ENCODE peak calls at places on chromosomes 6 and 20, in five cellular contexts. H, F, X, B and R are unnamed samples.

GRCh38 chr6:29813809-29814208 is 13.8 kb upstream of the HLA-G start:
- DNase-seq in F (no peak), X (peak), B (peak), H (no peak), R (peak)

GRCh38 chr6:134849920-134850447 is 99.9 kb downstream of the ALDH8A1 start:
- DNase-seq in X (no peak), H (no peak), B (peak), F (no peak), R (no peak)

GRCh38 chr6:89936177-89936576 is 41.9 kb downstream of the GJA10 start:
- DNase-seq in X (no peak), F (no peak), H (no peak), B (no peak), R (no peak)

GRCh38 chr6:44053760-44054556 is 73.3 kb downstream of the MRPL14 start:
- DNase-seq in H (no peak), F (no peak), X (no peak), B (no peak), R (peak)

GRCh38 chr20:39338977-39339376 is 376.8 kb downstream of the DHX35 start:
- DNase-seq in B (no peak), X (no peak), H (peak), F (no peak), R (no peak)

GRCh38 chr6:168032383-168032760 is 34.9 kb downstream of the KIF25 start:
- DNase-seq in B (no peak), X (no peak), H (no peak), F (no peak), R (peak)

GRCh38 chr6:43817192-43817591 is 47.2 kb downstream of the VEGFA start:
- DNase-seq in H (no peak), F (no peak), X (peak), B (peak), R (peak)

GRCh38 chr6:111718326-111718725 is 112.6 kb upstream of the TRAF3IP2 start:
- DNase-seq in H (no peak), X (no peak), F (no peak), B (no peak), R (no peak)

GRCh38 chr6:166420351-166420750 is 37.6 kb upstream of the MPC1 start:
- DNase-seq in F (no peak), X (no peak), H (no peak), B (peak), R (peak)

GRCh38 chr20:32637311-32637710 is 36.4 kb downstream of the C20orf203 start:
- DNase-seq in B (no peak), H (no peak), X (no peak), F (no peak), R (no peak)

GRCh38 chr6:138572200-138572875 is 73.0 kb upstream of the NHSL1 start:
- DNase-seq in H (no peak), X (no peak), F (no peak), B (peak), R (peak)

GRCh38 chr6:154474636-154475428 is 35.7 kb downstream of the CNKSR3 start:
- DNase-seq in B (no peak), X (no peak), H (no peak), F (no peak), R (peak)

GRCh38 chr20:51931321-51931720 is 129.0 kb upstream of the SALL4 start:
- DNase-seq in H (no peak), B (peak), X (no peak), F (no peak), R (no peak)

GRCh38 chr6:140366991-140367390 is 992.5 kb upstream of the CITED2 start:
- DNase-seq in H (no peak), F (no peak), X (no peak), B (no peak), R (peak)

GRCh38 chr20:16476032-16476431 is 97.2 kb downstream of the KIF16B start:
- DNase-seq in F (peak), B (peak), H (peak), X (peak), R (peak)

GRCh38 chr20:44028868-44029847 is 114.5 kb downstream of the TOX2 start:
- DNase-seq in X (no peak), B (no peak), F (no peak), H (peak), R (no peak)

GRCh38 chr20:24630486-24631172 is 161.2 kb downstream of the SYNDIG1 start:
- DNase-seq in X (no peak), F (no peak), B (no peak), H (no peak), R (no peak)

GRCh38 chr20:37727247-37727956 is 33.6 kb downstream of the CTNNBL1 start:
- DNase-seq in F (no peak), X (no peak), B (peak), H (no peak), R (no peak)

GRCh38 chr20:24487648-24488047 is 18.2 kb downstream of the SYNDIG1 start:
- DNase-seq in F (no peak), H (no peak), X (no peak), B (no peak), R (no peak)

GRCh38 chr6:15183979-15184378 is 61.9 kb upstream of the JARID2 start:
- DNase-seq in B (no peak), F (no peak), X (no peak), H (no peak), R (no peak)

GRCh38 chr20:23782366-23782983 is 31.7 kb upstream of the CST1 start:
- DNase-seq in B (no peak), X (peak), F (peak), H (no peak), R (peak)

GRCh38 chr6:17032595-17033591 is 69.0 kb upstream of the STMND1 start:
- DNase-seq in H (no peak), B (no peak), F (no peak), X (no peak), R (peak)

GRCh38 chr6:138944412-138944811 is 43.6 kb downstream of the REPS1 start:
- DNase-seq in F (no peak), X (no peak), B (no peak), H (no peak), R (peak)

GRCh38 chr6:89494131-89494793 is 61.3 kb downstream of the ANKRD6 start:
- DNase-seq in H (no peak), B (no peak), F (no peak), X (no peak), R (no peak)

GRCh38 chr6:5705256-5705655 is 301.5 kb downstream of the NRN1 start:
- DNase-seq in B (no peak), H (no peak), X (no peak), F (no peak), R (no peak)

GRCh38 chr6:167396068-167396658 is 71.3 kb downstream of the TTLL2 start:
- DNase-seq in B (no peak), X (no peak), F (no peak), H (no peak), R (no peak)

GRCh38 chr6:28336284-28337024 is 506 bp upstream of the ZSCAN31 start:
- DNase-seq in F (peak), H (peak), X (peak), B (peak), R (peak)

GRCh38 chr20:6492396-6493055 is 275.0 kb upstream of the BMP2 start:
- DNase-seq in X (no peak), F (no peak), B (no peak), H (no peak), R (peak)

GRCh38 chr6:154605207-154605877 is 94.9 kb upstream of the CNKSR3 start:
- DNase-seq in B (no peak), X (no peak), F (no peak), H (peak), R (no peak)

GRCh38 chr6:24719125-24719931 is at the start of gene C6orf62:
- DNase-seq in F (peak), X (no peak), H (peak), B (no peak), R (peak)

GRCh38 chr6:153090241-153090930 is 40.7 kb downstream of the RGS17 start:
- DNase-seq in H (no peak), F (no peak), B (no peak), X (no peak), R (peak)

GRCh38 chr6:11592289-11592906 is 54.8 kb downstream of the TMEM170B start:
- DNase-seq in H (no peak), B (no peak), F (no peak), X (no peak), R (peak)

GRCh38 chr6:44284119-44284518 is 13.9 kb downstream of the TMEM151B start:
- DNase-seq in B (no peak), X (no peak), H (no peak), F (no peak), R (no peak)

GRCh38 chr20:51404297-51405060 is 138.0 kb downstream of the NFATC2 start:
- DNase-seq in H (peak), B (no peak), X (no peak), F (no peak), R (no peak)

GRCh38 chr6:148044921-148045320 is 297.7 kb upstream of the SASH1 start:
- DNase-seq in B (no peak), F (no peak), H (no peak), X (no peak), R (peak)

GRCh38 chr20:47668313-47669156 is 116.7 kb downstream of the SULF2 start:
- DNase-seq in X (no peak), F (no peak), H (no peak), B (no peak), R (no peak)

GRCh38 chr6:148999501-148999900 is 252.7 kb downstream of the UST start:
- DNase-seq in F (no peak), B (no peak), H (no peak), X (no peak), R (peak)

GRCh38 chr20:3431109-3431508 is 23.6 kb upstream of the DNAAF9 start:
- DNase-seq in B (no peak), F (no peak), X (no peak), H (no peak), R (peak)

GRCh38 chr6:118535176-118535844 is 12.8 kb upstream of the PLN start:
- DNase-seq in X (no peak), H (no peak), F (no peak), B (no peak), R (no peak)

GRCh38 chr6:118528129-118528528 is 20.0 kb upstream of the PLN start:
- DNase-seq in F (no peak), B (no peak), H (no peak), X (no peak), R (no peak)

GRCh38 chr6:118525913-118526490 is 22.1 kb upstream of the PLN start:
- DNase-seq in B (no peak), H (no peak), X (no peak), F (no peak), R (no peak)

GRCh38 chr6:118529756-118530155 is 18.3 kb upstream of the PLN start:
- DNase-seq in F (no peak), B (no peak), X (no peak), H (no peak), R (no peak)

DNA sequence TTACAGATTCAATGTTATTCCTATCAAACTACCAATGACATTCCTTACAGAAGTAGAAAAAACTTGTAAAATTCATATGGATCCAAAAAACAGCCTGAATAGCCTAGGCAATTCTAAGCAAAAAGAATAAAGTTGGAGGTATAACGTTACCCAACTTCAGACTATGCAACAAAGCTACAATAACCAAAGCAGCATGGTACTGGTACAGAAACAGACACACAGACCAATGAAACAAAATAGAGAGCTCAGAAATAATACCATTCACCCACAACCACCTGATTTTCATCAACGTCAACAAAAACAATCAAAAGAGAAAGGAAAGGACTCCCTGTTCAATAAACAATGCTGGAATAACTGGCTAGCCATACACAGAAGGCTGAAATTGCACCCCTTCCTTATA is 17.2 kb upstream of the PLN start:
- DNase-seq in H (no peak), X (no peak), B (no peak), F (no peak), R (no peak)
- TF ChIP-seq SMC3 in H (no peak), X (no peak), B (no peak), F (no peak), R (no peak)

DNA sequence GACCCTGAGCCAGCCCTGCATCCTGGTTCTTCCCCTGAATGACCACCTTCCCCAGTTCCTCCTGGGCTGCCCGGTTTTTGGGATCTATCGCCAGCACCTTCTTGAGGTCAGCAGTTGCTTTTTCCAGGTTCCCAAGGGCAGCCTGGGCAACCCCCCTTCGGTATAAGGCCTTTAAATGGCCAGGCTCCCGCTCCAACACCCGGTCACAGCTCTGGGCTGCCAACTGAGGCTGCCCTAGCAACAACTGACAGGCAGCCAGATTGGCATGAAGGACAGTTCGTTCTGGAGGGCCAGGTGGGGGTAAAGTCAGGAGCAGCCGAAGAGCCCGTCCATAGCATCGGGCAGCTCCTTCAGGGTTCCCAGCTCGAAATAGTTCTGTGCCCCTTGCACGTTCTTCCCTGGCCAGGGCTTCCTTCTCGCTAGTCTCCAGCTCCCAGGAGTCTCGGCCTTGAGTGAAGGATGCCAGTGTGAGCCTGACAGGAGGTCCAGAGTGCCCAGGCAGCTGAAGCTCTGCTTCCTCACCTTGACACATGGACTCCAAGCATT is 778 bp upstream of the ATF6B start:
- DNase-seq in F (no peak), H (no peak), X (no peak), B (no peak), R (no peak)
- H3K9ac ChIP-seq in F (peak), H (peak), X (peak), B (peak), R (no peak)

GRCh38 chr20:49982346-49983122 is at the start of gene SNAI1:
- DNase-seq in H (peak), B (peak), X (peak), F (peak), R (peak)
- TF ChIP-seq SMC3 in H (peak), B (peak), X (peak), F (peak), R (peak)

GRCh38 chr20:33985830-33986229 is 7.9 kb upstream of the RALY start:
- DNase-seq in H (no peak), X (no peak), F (no peak), B (no peak), R (no peak)

GRCh38 chr20:33983371-33983770 is 10.3 kb upstream of the RALY start:
- DNase-seq in F (no peak), H (no peak), X (no peak), B (no peak), R (no peak)

GRCh38 chr20:33986560-33987216 is 7.0 kb upstream of the RALY start:
- DNase-seq in F (no peak), H (no peak), B (no peak), X (no peak), R (no peak)

GRCh38 chr20:33984320-33984719 is 9.4 kb upstream of the RALY start:
- DNase-seq in B (no peak), X (no peak), H (no peak), F (no peak), R (no peak)

DNA sequence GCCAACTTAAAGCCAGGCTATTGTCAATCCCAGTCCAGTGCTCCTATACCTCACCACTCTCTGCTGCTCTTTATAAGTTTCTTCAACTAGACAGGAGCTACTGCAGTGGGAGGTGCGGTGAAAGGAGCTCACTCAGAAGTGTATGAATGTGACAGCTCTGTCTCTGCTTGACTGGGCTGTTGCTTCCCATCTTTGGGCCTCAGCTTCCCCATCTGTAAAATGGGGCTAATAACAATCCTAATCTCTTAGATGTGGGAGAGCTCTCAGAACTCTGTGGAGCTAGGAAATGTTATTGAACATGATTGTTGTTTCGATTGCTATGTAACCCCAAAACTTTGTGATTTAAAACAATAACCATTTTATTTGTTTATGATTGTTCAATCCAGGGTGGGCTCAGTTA is 8.4 kb upstream of the RALY start:
- DNase-seq in B (no peak), H (no peak), X (no peak), F (no peak), R (no peak)
- H3K9ac ChIP-seq in B (no peak), H (no peak), X (no peak), F (no peak), R (no peak)

GRCh38 chr6:18584372-18584771 is 197.2 kb downstream of the RNF144B start:
- DNase-seq in F (no peak), X (no peak), H (no peak), B (no peak), R (no peak)

GRCh38 chr6:18585032-18585573 is 198.0 kb downstream of the RNF144B start:
- DNase-seq in H (no peak), F (no peak), B (peak), X (peak), R (peak)

DNA sequence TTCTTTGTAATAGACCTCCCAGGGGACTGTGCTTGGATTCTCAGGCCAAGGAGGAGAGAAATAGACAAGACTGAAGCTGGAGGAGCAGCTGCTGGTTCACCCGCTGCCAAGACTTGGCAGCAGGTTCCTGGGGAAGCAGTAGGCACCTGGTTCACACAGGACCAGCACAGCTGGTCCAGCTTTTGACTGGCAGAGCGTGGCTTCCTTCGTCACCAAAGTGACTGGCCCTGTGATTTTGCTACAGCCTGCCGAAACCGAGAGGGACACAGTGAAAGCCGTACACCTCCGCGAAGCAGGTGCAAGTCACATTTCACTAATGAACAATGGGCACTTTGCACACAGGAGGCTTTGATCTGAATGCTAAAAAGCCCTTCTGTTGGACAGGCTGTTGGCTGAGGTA is 199.0 kb downstream of the RNF144B start:
- DNase-seq in B (no peak), H (no peak), F (no peak), X (no peak), R (no peak)
- TF ChIP-seq SMC3 in B (no peak), H (no peak), F (no peak), X (no peak), R (no peak)